ENCODE peak calls at places on chromosomes 7 and 10, in four cellular contexts. Q is neuronal stem cell; O is CD4-positive, CD25-positive, alpha-beta regulatory T cell; F is activated naive CD4-positive, alpha-beta T cell treated with anti-CD3 and anti-CD28 coated beads, Interleukin-2, amount 50 U/mL, for 72 hours. N is an unnamed sample.

GRCh38 chr10:34319197-34319846 is 495.8 kb downstream of the PARD3 start:
- DNase-seq in Q (no peak), O (no peak), F (no peak), N (peak; percentile 55)

GRCh38 chr10:69897417-69897816 is 95.7 kb downstream of the COL13A1 start:
- DNase-seq in O (no peak), F (no peak), Q (no peak), N (no peak)

GRCh38 chr7:27576360-27576944 is 86.2 kb downstream of the HIBADH start:
- DNase-seq in O (peak; percentile 28), Q (peak; percentile 27), F (no peak), N (no peak)

GRCh38 chr7:142455392-142455791 is 197.5 kb upstream of the PRSS58 start:
- DNase-seq in Q (no peak), F (no peak), O (no peak), N (no peak)

GRCh38 chr7:130998993-130999602 is 265.1 kb upstream of the KLF14 start:
- DNase-seq in F (no peak), Q (no peak), O (no peak), N (no peak)

GRCh38 chr7:12402365-12402725 is 1.3 kb downstream of the VWDE start:
- DNase-seq in F (no peak), O (no peak), Q (no peak), N (no peak)

GRCh38 chr10:58266826-58267712 is 625 bp downstream of the IPMK start:
- DNase-seq in Q (peak; percentile 30), O (peak; percentile 41), F (peak; percentile 45), N (peak; percentile 34)

GRCh38 chr7:142338633-142339501 is 81.0 kb upstream of the PRSS58 start:
- DNase-seq in Q (peak; percentile 29), F (no peak), O (no peak), N (no peak)

GRCh38 chr7:100655908-100656674 is at the start of gene ACTL6B:
- DNase-seq in F (peak; percentile 79), Q (peak; percentile 83), O (peak; percentile 47), N (no peak)

GRCh38 chr7:105268056-105268455 is 120.7 kb downstream of the SRPK2 start:
- DNase-seq in F (no peak), Q (no peak), O (peak; percentile 10), N (no peak)

GRCh38 chr7:79984210-79984609 is 150.4 kb upstream of the GNAI1 start:
- DNase-seq in F (no peak), O (no peak), Q (no peak), N (no peak)

GRCh38 chr10:118332948-118333710 is 9.0 kb downstream of the FAM204A start:
- DNase-seq in F (no peak), Q (no peak), O (no peak), N (no peak)

GRCh38 chr7:133365892-133366291 is 113.0 kb downstream of the EXOC4 start:
- DNase-seq in Q (no peak), F (no peak), O (no peak), N (peak; percentile 14)

GRCh38 chr7:19144661-19145428 is at the start of gene FERD3L:
- DNase-seq in F (no peak), O (no peak), Q (no peak), N (no peak)

GRCh38 chr10:96124230-96125141 is 5.6 kb upstream of the ZNF518A start:
- DNase-seq in F (no peak), Q (peak; percentile 27), O (no peak), N (no peak)

GRCh38 chr7:128437426-128438332 is 18.0 kb upstream of the HILPDA start:
- DNase-seq in O (no peak), Q (no peak), F (no peak), N (no peak)

GRCh38 chr10:34815174-34816066 is at the start of gene PARD3:
- DNase-seq in F (peak; percentile 20), O (no peak), Q (peak; percentile 70), N (peak; percentile 66)

GRCh38 chr10:119207713-119208552 is 562 bp downstream of the GRK5 start:
- DNase-seq in Q (peak; percentile 58), O (peak; percentile 25), F (peak; percentile 51), N (peak; percentile 61)

GRCh38 chr7:155863721-155864151 is 51.5 kb upstream of the SHH start:
- DNase-seq in F (no peak), Q (no peak), O (no peak), N (no peak)

GRCh38 chr10:77855404-77856155 is 71.0 kb downstream of the DLG5 start:
- DNase-seq in Q (no peak), O (no peak), F (no peak), N (no peak)

GRCh38 chr10:124007102-124007772 is 86.2 kb downstream of the CHST15 start:
- DNase-seq in F (no peak), Q (no peak), O (no peak), N (no peak)

GRCh38 chr7:45683556-45684148 is 109.5 kb downstream of the ADCY1 start:
- DNase-seq in Q (no peak), F (no peak), O (no peak), N (no peak)

GRCh38 chr7:76280408-76280807 is 22.1 kb upstream of the HSPB1 start:
- DNase-seq in O (no peak), F (no peak), Q (no peak), N (no peak)

GRCh38 chr10:51698473-51699063 is 827 bp downstream of the CSTF2T start:
- DNase-seq in F (no peak), O (no peak), Q (no peak), N (peak; percentile 28)

GRCh38 chr7:22821702-22822485 is 755 bp downstream of the TOMM7 start:
- DNase-seq in F (no peak), O (peak; percentile 4), Q (no peak), N (no peak)

GRCh38 chr7:98266840-98267239 is 14.6 kb upstream of the BRI3 start:
- DNase-seq in F (no peak), O (no peak), Q (no peak), N (no peak)

GRCh38 chr10:131452926-131453771 is 141.6 kb upstream of the TCERG1L start:
- DNase-seq in Q (peak; percentile 58), F (no peak), O (no peak), N (no peak)

GRCh38 chr10:74067373-74068370 is 69.8 kb downstream of the VCL start:
- DNase-seq in Q (no peak), O (no peak), F (no peak), N (no peak)

GRCh38 chr10:22667093-22667480 is 47.3 kb downstream of the PIP4K2A start:
- DNase-seq in F (no peak), O (peak; percentile 49), Q (no peak), N (no peak)

GRCh38 chr7:39609084-39609461 is 14.3 kb upstream of the RALA start:
- DNase-seq in F (no peak), Q (no peak), O (no peak), N (no peak)

GRCh38 chr7:114175140-114175539 is 239.5 kb upstream of the FOXP2 start:
- DNase-seq in F (no peak), O (no peak), Q (no peak), N (no peak)

GRCh38 chr7:157355784-157356511 is 19.1 kb downstream of the DNAJB6 start:
- DNase-seq in Q (no peak), F (no peak), O (no peak), N (no peak)

N was measured in uterus.